ENCODE peak calls at places on chromosome 13, in five cellular contexts. One of them, this sample, is unnamed.
A peak's percentile ranks its signal among the peaks of the same experiment; 100 is the strongest.

GRCh38 chr13:111429064-111429558 is 108.7 kb downstream of the TEX29 start:
- DNase-seq in AG04449: no peak
- DNase-seq in cardiac fibroblast: peak; percentile 12
- DNase-seq in breast epithelium: no peak
- DNase-seq in epithelial cell of proximal tubule: peak; percentile 2
- DNase-seq in this sample: peak; percentile 67

GRCh38 chr13:32889986-32890565 is 126.1 kb upstream of the KL start:
- DNase-seq in breast epithelium: no peak
- DNase-seq in epithelial cell of proximal tubule: no peak
- DNase-seq in cardiac fibroblast: no peak
- DNase-seq in AG04449: no peak
- DNase-seq in this sample: no peak

GRCh38 chr13:107866666-107867623 is 348.4 kb downstream of the LIG4 start:
- DNase-seq in breast epithelium: no peak
- DNase-seq in cardiac fibroblast: peak; percentile 46
- DNase-seq in epithelial cell of proximal tubule: no peak
- DNase-seq in AG04449: no peak
- DNase-seq in this sample: peak; percentile 32

GRCh38 chr13:78742659-78743058 is 83.7 kb upstream of the OBI1 start:
- DNase-seq in epithelial cell of proximal tubule: no peak
- DNase-seq in cardiac fibroblast: no peak
- DNase-seq in AG04449: no peak
- DNase-seq in breast epithelium: no peak
- DNase-seq in this sample: no peak

GRCh38 chr13:110440946-110441731 is 120.4 kb downstream of the RAB20 start:
- DNase-seq in cardiac fibroblast: no peak
- DNase-seq in AG04449: no peak
- DNase-seq in epithelial cell of proximal tubule: no peak
- DNase-seq in breast epithelium: no peak
- DNase-seq in this sample: no peak

GRCh38 chr13:27353166-27353583 is 71.2 kb upstream of the GTF3A start:
- DNase-seq in breast epithelium: no peak
- DNase-seq in cardiac fibroblast: peak; percentile 37
- DNase-seq in AG04449: no peak
- DNase-seq in epithelial cell of proximal tubule: no peak
- DNase-seq in this sample: no peak

GRCh38 chr13:64928704-64929499 is 2301.2 kb downstream of the PCDH9 start:
- DNase-seq in breast epithelium: no peak
- DNase-seq in AG04449: peak; percentile 58
- DNase-seq in epithelial cell of proximal tubule: peak; percentile 67
- DNase-seq in cardiac fibroblast: peak; percentile 62
- DNase-seq in this sample: no peak

GRCh38 chr13:46595918-46596315 is 42.9 kb downstream of the LRCH1 start:
- DNase-seq in epithelial cell of proximal tubule: no peak
- DNase-seq in AG04449: no peak
- DNase-seq in breast epithelium: no peak
- DNase-seq in cardiac fibroblast: no peak
- DNase-seq in this sample: no peak

GRCh38 chr13:107881362-107881761 is 334.0 kb downstream of the LIG4 start:
- DNase-seq in epithelial cell of proximal tubule: no peak
- DNase-seq in AG04449: no peak
- DNase-seq in breast epithelium: no peak
- DNase-seq in cardiac fibroblast: no peak
- DNase-seq in this sample: no peak

GRCh38 chr13:23984541-23984940 is 87.2 kb upstream of the C1QTNF9B start:
- DNase-seq in epithelial cell of proximal tubule: no peak
- DNase-seq in AG04449: no peak
- DNase-seq in breast epithelium: peak; percentile 83
- DNase-seq in cardiac fibroblast: no peak
- DNase-seq in this sample: no peak

GRCh38 chr13:74770361-74770760 is 636.2 kb upstream of the KLF12 start:
- DNase-seq in AG04449: peak; percentile 59
- DNase-seq in cardiac fibroblast: peak; percentile 92
- DNase-seq in breast epithelium: no peak
- DNase-seq in epithelial cell of proximal tubule: peak; percentile 64
- DNase-seq in this sample: no peak

GRCh38 chr13:24605923-24606372 is 74.3 kb upstream of the ATP12A start:
- DNase-seq in breast epithelium: no peak
- DNase-seq in AG04449: no peak
- DNase-seq in cardiac fibroblast: peak; percentile 45
- DNase-seq in epithelial cell of proximal tubule: no peak
- DNase-seq in this sample: no peak

GRCh38 chr13:33153421-33154381 is 131.9 kb downstream of the STARD13 start:
- DNase-seq in AG04449: no peak
- DNase-seq in epithelial cell of proximal tubule: no peak
- DNase-seq in breast epithelium: no peak
- DNase-seq in cardiac fibroblast: peak; percentile 74
- DNase-seq in this sample: no peak

GRCh38 chr13:77876176-77876575 is 42.5 kb downstream of the EDNRB start:
- DNase-seq in epithelial cell of proximal tubule: no peak
- DNase-seq in AG04449: no peak
- DNase-seq in cardiac fibroblast: peak; percentile 36
- DNase-seq in breast epithelium: no peak
- DNase-seq in this sample: no peak

GRCh38 chr13:75935805-75936204 is 299.7 kb downstream of the LMO7 start:
- DNase-seq in cardiac fibroblast: no peak
- DNase-seq in AG04449: no peak
- DNase-seq in epithelial cell of proximal tubule: no peak
- DNase-seq in breast epithelium: no peak
- DNase-seq in this sample: no peak

GRCh38 chr13:76619631-76620030 is 266.6 kb downstream of the KCTD12 start:
- DNase-seq in AG04449: no peak
- DNase-seq in cardiac fibroblast: no peak
- DNase-seq in breast epithelium: no peak
- DNase-seq in epithelial cell of proximal tubule: no peak
- DNase-seq in this sample: no peak

GRCh38 chr13:85693889-85694511 is 105.2 kb downstream of the SLITRK6 start:
- DNase-seq in AG04449: no peak
- DNase-seq in epithelial cell of proximal tubule: no peak
- DNase-seq in breast epithelium: no peak
- DNase-seq in cardiac fibroblast: no peak
- DNase-seq in this sample: no peak

GRCh38 chr13:109380457-109380856 is 405.9 kb downstream of the IRS2 start:
- DNase-seq in cardiac fibroblast: no peak
- DNase-seq in AG04449: no peak
- DNase-seq in breast epithelium: no peak
- DNase-seq in epithelial cell of proximal tubule: no peak
- DNase-seq in this sample: no peak

GRCh38 chr13:75530536-75530935 is 7.1 kb downstream of the COMMD6 start:
- DNase-seq in cardiac fibroblast: no peak
- DNase-seq in AG04449: no peak
- DNase-seq in breast epithelium: no peak
- DNase-seq in epithelial cell of proximal tubule: no peak
- DNase-seq in this sample: no peak

GRCh38 chr13:80340643-80341097 is 256 bp downstream of the SPRY2 start:
- DNase-seq in AG04449: no peak
- DNase-seq in cardiac fibroblast: no peak
- DNase-seq in breast epithelium: peak; percentile 25
- DNase-seq in epithelial cell of proximal tubule: no peak
- DNase-seq in this sample: no peak

GRCh38 chr13:37640499-37640898 is 41.9 kb upstream of the POSTN start:
- DNase-seq in epithelial cell of proximal tubule: no peak
- DNase-seq in AG04449: no peak
- DNase-seq in cardiac fibroblast: peak; percentile 90
- DNase-seq in breast epithelium: no peak
- DNase-seq in this sample: no peak

GRCh38 chr13:94992277-94992989 is 280.1 kb upstream of the SOX21 start:
- DNase-seq in cardiac fibroblast: peak; percentile 82
- DNase-seq in breast epithelium: no peak
- DNase-seq in AG04449: no peak
- DNase-seq in epithelial cell of proximal tubule: no peak
- DNase-seq in this sample: no peak

GRCh38 chr13:94984974-94985373 is 272.6 kb upstream of the SOX21 start:
- DNase-seq in cardiac fibroblast: no peak
- DNase-seq in AG04449: no peak
- DNase-seq in epithelial cell of proximal tubule: no peak
- DNase-seq in breast epithelium: no peak
- DNase-seq in this sample: no peak

GRCh38 chr13:94987869-94988268 is 275.5 kb upstream of the SOX21 start:
- DNase-seq in epithelial cell of proximal tubule: no peak
- DNase-seq in breast epithelium: no peak
- DNase-seq in AG04449: no peak
- DNase-seq in cardiac fibroblast: no peak
- DNase-seq in this sample: no peak

GRCh38 chr13:94987081-94987480 is 274.7 kb upstream of the SOX21 start:
- DNase-seq in breast epithelium: no peak
- DNase-seq in epithelial cell of proximal tubule: no peak
- DNase-seq in cardiac fibroblast: peak; percentile 52
- DNase-seq in AG04449: no peak
- DNase-seq in this sample: no peak

DNA sequence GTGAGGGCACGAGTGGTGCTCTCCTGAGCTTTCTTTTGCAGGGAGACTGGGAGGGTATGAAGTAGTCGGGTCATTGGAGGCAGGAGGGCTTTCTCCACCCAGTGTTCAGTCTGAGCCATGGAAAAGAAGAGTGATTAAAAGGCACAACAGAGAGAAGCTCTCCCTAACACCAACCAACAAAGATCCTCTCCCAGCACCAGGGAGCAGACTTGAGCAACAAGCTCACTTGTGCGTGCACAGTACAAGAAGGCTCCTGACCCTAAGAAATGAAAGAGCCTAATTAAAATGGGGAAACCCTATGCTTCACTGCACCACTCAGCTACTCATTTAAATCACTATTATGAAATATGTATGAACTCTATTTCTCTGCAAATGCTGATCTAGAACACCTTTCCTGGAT is 276.3 kb upstream of the SOX21 start:
- DNase-seq in AG04449: no peak
- DNase-seq in epithelial cell of proximal tubule: no peak
- DNase-seq in cardiac fibroblast: peak; percentile 30
- DNase-seq in breast epithelium: no peak
- DNase-seq in this sample: no peak
- TF ChIP-seq CTCF in AG04449: no peak
- TF ChIP-seq CTCF in epithelial cell of proximal tubule: peak; percentile 17
- TF ChIP-seq CTCF in cardiac fibroblast: no peak
- TF ChIP-seq CTCF in breast epithelium: no peak
- TF ChIP-seq CTCF in this sample: no peak

DNA sequence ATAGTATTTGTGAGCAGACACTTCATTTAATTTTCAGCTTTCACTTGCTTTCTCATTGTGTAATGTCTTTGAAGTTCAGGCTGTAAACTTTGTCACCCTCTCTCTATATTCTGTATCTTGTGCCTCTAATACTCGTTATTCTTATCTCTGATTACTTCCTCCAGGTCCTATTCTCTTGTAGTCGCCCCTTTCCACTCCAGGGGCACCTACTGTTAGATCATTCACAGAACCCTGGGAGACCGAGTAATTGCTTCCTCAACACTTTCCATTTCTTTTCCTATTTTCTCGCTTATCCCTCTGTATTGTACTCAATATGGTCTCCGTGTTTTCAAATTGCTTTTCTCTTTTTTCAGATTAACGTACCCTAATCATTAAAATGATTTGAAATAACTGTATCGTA is 93.9 kb upstream of the TDRD3 start:
- DNase-seq in cardiac fibroblast: no peak
- DNase-seq in breast epithelium: no peak
- DNase-seq in epithelial cell of proximal tubule: no peak
- DNase-seq in AG04449: no peak
- DNase-seq in this sample: no peak
- TF ChIP-seq CTCF in cardiac fibroblast: no peak
- TF ChIP-seq CTCF in breast epithelium: no peak
- TF ChIP-seq CTCF in epithelial cell of proximal tubule: no peak
- TF ChIP-seq CTCF in AG04449: no peak
- TF ChIP-seq CTCF in this sample: no peak

DNA sequence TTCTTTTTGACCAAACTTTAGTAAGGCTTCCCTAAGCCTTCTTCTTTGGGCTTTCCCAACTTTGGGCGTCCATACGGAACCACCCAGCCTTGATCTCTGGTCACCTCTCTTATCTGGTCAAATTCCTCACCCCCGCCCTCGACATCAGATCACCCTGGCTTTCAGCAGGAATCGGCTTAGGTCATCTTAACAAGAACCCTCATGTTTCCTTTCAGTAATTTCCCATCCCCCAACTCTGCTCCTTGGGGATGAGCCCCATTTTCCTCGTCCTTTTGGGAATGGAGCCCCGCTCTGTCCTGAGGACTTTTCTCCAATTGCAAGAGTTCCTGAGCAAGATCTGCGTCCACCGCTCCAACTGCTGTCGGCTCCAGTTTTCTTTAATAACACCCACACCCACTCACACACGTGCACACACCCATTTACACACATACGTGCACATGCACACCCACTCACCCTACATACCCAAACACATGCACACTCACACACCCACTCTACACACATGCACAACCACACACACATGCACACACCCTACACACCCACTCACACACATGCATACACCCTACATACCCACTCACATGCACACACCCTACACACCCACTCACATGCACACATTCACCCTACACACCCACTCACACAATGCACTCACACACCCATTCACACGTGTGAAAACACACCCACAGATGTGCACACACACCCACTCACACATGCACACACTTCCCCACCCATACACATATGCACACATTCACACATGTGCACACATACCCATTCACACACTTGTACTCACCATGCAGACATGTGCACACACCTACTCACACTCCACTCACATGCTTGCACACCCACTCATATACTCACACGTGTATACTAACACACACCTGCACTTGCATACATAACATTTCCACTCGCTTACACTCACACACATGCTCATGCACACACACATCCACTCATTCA is 87.0 kb upstream of the TM9SF2 start:
- DNase-seq in AG04449: no peak
- DNase-seq in epithelial cell of proximal tubule: no peak
- DNase-seq in cardiac fibroblast: no peak
- DNase-seq in breast epithelium: no peak
- DNase-seq in this sample: no peak
- TF ChIP-seq CTCF in AG04449: no peak
- TF ChIP-seq CTCF in epithelial cell of proximal tubule: no peak
- TF ChIP-seq CTCF in cardiac fibroblast: no peak
- TF ChIP-seq CTCF in breast epithelium: no peak
- TF ChIP-seq CTCF in this sample: no peak

DNA sequence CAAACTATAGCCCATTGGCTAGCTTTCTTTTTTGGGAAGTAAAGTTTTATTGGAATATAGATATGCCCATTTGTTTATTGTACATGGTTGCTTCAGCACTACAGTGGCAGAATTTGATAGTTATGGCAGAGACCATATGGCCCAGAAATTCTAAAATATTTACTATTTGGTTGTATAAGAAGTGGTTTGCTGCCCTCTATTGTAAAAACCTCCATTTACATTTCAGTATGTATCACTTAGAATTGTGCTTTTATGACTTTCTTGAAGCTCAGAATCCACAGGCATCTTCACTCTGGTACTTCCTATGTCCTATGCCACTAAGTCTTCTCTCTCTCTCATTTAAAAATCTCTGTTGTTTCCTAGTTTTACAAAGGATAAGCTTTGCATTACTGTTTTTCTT is 37.7 kb downstream of the DLEU7 start:
- DNase-seq in cardiac fibroblast: peak; percentile 29
- DNase-seq in breast epithelium: no peak
- DNase-seq in epithelial cell of proximal tubule: no peak
- DNase-seq in AG04449: no peak
- DNase-seq in this sample: no peak
- TF ChIP-seq CTCF in cardiac fibroblast: peak; percentile 18
- TF ChIP-seq CTCF in breast epithelium: no peak
- TF ChIP-seq CTCF in epithelial cell of proximal tubule: no peak
- TF ChIP-seq CTCF in AG04449: no peak
- TF ChIP-seq CTCF in this sample: peak; percentile 28

This sample was measured in neural crest cell.